ENCODE peak calls at places on chromosomes 6 and 20, in eight cellular contexts. Z, I, E, P, J, A, D and X are unnamed samples.

GRCh38 chr20:21513881-21514540 is at the start of gene NKX2-2:
- DNase-seq in Z (peak; percentile 81), I (no peak), E (no peak), P (no peak), J (no peak), A (no peak), D (no peak), X (no peak)

GRCh38 chr20:23795526-23795925 is 31.0 kb downstream of the CST2 start:
- DNase-seq in Z (no peak), I (no peak), E (no peak), P (no peak), J (no peak), A (no peak), D (no peak), X (no peak)

GRCh38 chr6:23176883-23177282 is 607.5 kb downstream of the HDGFL1 start:
- DNase-seq in Z (no peak), I (peak; percentile 56), E (no peak), P (no peak), J (no peak), A (no peak), D (no peak), X (no peak)

GRCh38 chr6:15519681-15520080 is 143.1 kb downstream of the DTNBP1 start:
- DNase-seq in Z (no peak), I (no peak), E (no peak), P (peak; percentile 64), J (no peak), A (no peak), D (no peak), X (no peak)

GRCh38 chr20:50283922-50284810 is 93.5 kb downstream of the CEBPB start:
- DNase-seq in Z (no peak), I (no peak), E (peak; percentile 58), P (peak; percentile 91), J (no peak), A (peak; percentile 69), D (peak; percentile 79), X (no peak)

GRCh38 chr6:130377371-130377770 is 11.6 kb downstream of the TMEM200A start:
- DNase-seq in Z (no peak), I (no peak), E (no peak), P (no peak), J (no peak), A (no peak), D (no peak), X (no peak)

GRCh38 chr6:134714679-134715078 is 235.2 kb downstream of the ALDH8A1 start:
- DNase-seq in Z (peak; percentile 89), I (peak; percentile 26), E (no peak), P (no peak), J (no peak), A (no peak), D (no peak), X (no peak)

GRCh38 chr6:29945421-29945820 is 3.1 kb downstream of the HLA-A start:
- DNase-seq in Z (no peak), I (no peak), E (no peak), P (no peak), J (no peak), A (no peak), D (no peak), X (no peak)

GRCh38 chr6:146578054-146578453 is 20.7 kb upstream of the ADGB start:
- DNase-seq in Z (no peak), I (no peak), E (no peak), P (no peak), J (no peak), A (no peak), D (no peak), X (no peak)

GRCh38 chr6:27250955-27251671 is 3.6 kb downstream of the PRSS16 start:
- DNase-seq in Z (peak; percentile 88), I (no peak), E (no peak), P (peak; percentile 86), J (peak; percentile 87), A (peak; percentile 90), D (peak; percentile 95), X (no peak)

GRCh38 chr6:128964233-128964755 is 81.4 kb downstream of the LAMA2 start:
- DNase-seq in Z (no peak), I (peak; percentile 51), E (no peak), P (no peak), J (no peak), A (no peak), D (no peak), X (no peak)

GRCh38 chr20:37234254-37234581 is 27.4 kb downstream of the GHRH start:
- DNase-seq in Z (no peak), I (no peak), E (no peak), P (no peak), J (peak; percentile 4), A (no peak), D (no peak), X (no peak)

GRCh38 chr6:150932976-150933375 is 67.5 kb downstream of the MTHFD1L start:
- DNase-seq in Z (no peak), I (no peak), E (no peak), P (no peak), J (no peak), A (no peak), D (no peak), X (no peak)

GRCh38 chr6:144434308-144434990 is 149.3 kb downstream of the UTRN start:
- DNase-seq in Z (no peak), I (peak; percentile 89), E (no peak), P (no peak), J (no peak), A (no peak), D (no peak), X (no peak)

GRCh38 chr6:12291785-12292604 is 1.8 kb downstream of the EDN1 start:
- DNase-seq in Z (peak; percentile 67), I (no peak), E (peak; percentile 73), P (peak; percentile 71), J (no peak), A (no peak), D (peak; percentile 58), X (no peak)

GRCh38 chr6:3250278-3250677 is 8.5 kb upstream of the PSMG4 start:
- DNase-seq in Z (no peak), I (no peak), E (no peak), P (no peak), J (no peak), A (no peak), D (no peak), X (no peak)

GRCh38 chr6:3249821-3250220 is 8.9 kb upstream of the PSMG4 start:
- DNase-seq in Z (no peak), I (no peak), E (no peak), P (no peak), J (no peak), A (no peak), D (no peak), X (no peak)

GRCh38 chr6:3252369-3252768 is 6.4 kb upstream of the PSMG4 start:
- DNase-seq in Z (no peak), I (no peak), E (peak; percentile 56), P (no peak), J (no peak), A (no peak), D (no peak), X (no peak)

GRCh38 chr6:3252861-3253596 is 5.7 kb upstream of the PSMG4 start:
- DNase-seq in Z (no peak), I (no peak), E (no peak), P (no peak), J (no peak), A (no peak), D (no peak), X (no peak)

GRCh38 chr6:3251462-3252314 is 7.1 kb upstream of the PSMG4 start:
- DNase-seq in Z (no peak), I (peak; percentile 79), E (peak; percentile 77), P (peak; percentile 92), J (peak; percentile 91), A (peak; percentile 74), D (peak; percentile 89), X (peak; percentile 95)
- TF ChIP-seq POLR2AphosphoS5 in Z (no peak), I (no peak), E (no peak), P (peak; percentile 30), J (peak; percentile 72), A (no peak), D (no peak), X (peak; percentile 62)

GRCh38 chr6:22078802-22079545 is 217.9 kb downstream of the PRL start:
- DNase-seq in Z (no peak), I (no peak), E (no peak), P (no peak), J (no peak), A (no peak), D (no peak), X (no peak)
- TF ChIP-seq CTCF in Z (no peak), I (no peak), E (no peak), P (no peak), J (no peak), A (no peak), D (no peak), X (no peak)

GRCh38 chr6:139369568-139370046 is 4.8 kb downstream of the CITED2 start:
- DNase-seq in Z (no peak), I (peak; percentile 68), E (peak; percentile 48), P (no peak), J (no peak), A (no peak), D (no peak), X (no peak)

GRCh38 chr6:139370707-139371345 is 3.6 kb downstream of the CITED2 start:
- DNase-seq in Z (no peak), I (no peak), E (no peak), P (no peak), J (no peak), A (no peak), D (no peak), X (no peak)

GRCh38 chr6:139371421-139372253 is 2.8 kb downstream of the CITED2 start:
- DNase-seq in Z (no peak), I (peak; percentile 27), E (no peak), P (no peak), J (no peak), A (no peak), D (no peak), X (peak; percentile 7)

GRCh38 chr6:139369068-139369467 is 5.4 kb downstream of the CITED2 start:
- DNase-seq in Z (no peak), I (peak; percentile 12), E (no peak), P (no peak), J (no peak), A (no peak), D (no peak), X (no peak)

GRCh38 chr6:139370047-139370706 is 4.3 kb downstream of the CITED2 start:
- DNase-seq in Z (no peak), I (no peak), E (peak; percentile 95), P (no peak), J (no peak), A (no peak), D (no peak), X (no peak)
- TF ChIP-seq POLR2A in Z (peak; percentile 16), I (no peak), E (no peak), P (no peak), J (no peak), A (no peak), D (no peak), X (no peak)

GRCh38 chr6:31170987-31171671 is 647 bp upstream of the POU5F1 start:
- DNase-seq in Z (no peak), I (no peak), E (no peak), P (no peak), J (no peak), A (no peak), D (no peak), X (no peak)

GRCh38 chr6:31170600-31170881 is at the start of gene POU5F1:
- DNase-seq in Z (no peak), I (no peak), E (no peak), P (no peak), J (no peak), A (no peak), D (no peak), X (no peak)

GRCh38 chr6:31173406-31173805 is 2.9 kb upstream of the POU5F1 start:
- DNase-seq in Z (no peak), I (no peak), E (no peak), P (no peak), J (no peak), A (no peak), D (no peak), X (no peak)

GRCh38 chr6:31172973-31173384 is 2.5 kb upstream of the POU5F1 start:
- DNase-seq in Z (no peak), I (no peak), E (no peak), P (no peak), J (no peak), A (no peak), D (no peak), X (no peak)

GRCh38 chr6:31171931-31172882 is 1.7 kb upstream of the POU5F1 start:
- DNase-seq in Z (no peak), I (no peak), E (no peak), P (no peak), J (no peak), A (no peak), D (no peak), X (no peak)
- TF ChIP-seq POLR2AphosphoS5 in Z (no peak), I (no peak), E (no peak), P (no peak), J (no peak), A (no peak), D (no peak), X (no peak)